ENCODE peak calls at places on chromosome 18, in five cellular contexts. N, Q, Y, D and T are unnamed samples.

GRCh38 chr18:74520096-74520833 is 14.0 kb upstream of the CNDP1 start:
- DNase-seq in N (no peak), Q (no peak), Y (no peak), D (no peak), T (no peak)

GRCh38 chr18:31513189-31513907 is 15.4 kb downstream of the DSG2 start:
- DNase-seq in N (no peak), Q (no peak), Y (peak), D (peak), T (no peak)

GRCh38 chr18:61546598-61546997 is 213.4 kb downstream of the CDH20 start:
- DNase-seq in N (no peak), Q (no peak), Y (no peak), D (no peak), T (no peak)

GRCh38 chr18:6920099-6920955 is 190.8 kb downstream of the ARHGAP28 start:
- DNase-seq in N (peak), Q (peak), Y (peak), D (peak), T (peak)

GRCh38 chr18:46373131-46373530 is 268.9 kb downstream of the HAUS1 start:
- DNase-seq in N (no peak), Q (no peak), Y (no peak), D (no peak), T (no peak)

GRCh38 chr18:3595282-3596273 is 145.6 kb downstream of the TGIF1 start:
- DNase-seq in N (no peak), Q (peak), Y (peak), D (peak), T (no peak)

GRCh38 chr18:76467371-76468190 is 27.5 kb downstream of the ZNF516 start:
- DNase-seq in N (no peak), Q (no peak), Y (no peak), D (no peak), T (no peak)

GRCh38 chr18:38563396-38563980 is 997.9 kb upstream of the CELF4 start:
- DNase-seq in N (no peak), Q (no peak), Y (no peak), D (no peak), T (no peak)

GRCh38 chr18:49045585-49045984 is 94.8 kb upstream of the SMAD7 start:
- DNase-seq in N (no peak), Q (no peak), Y (no peak), D (no peak), T (peak)

GRCh38 chr18:48217306-48218250 is 191.6 kb downstream of the ZBTB7C start:
- DNase-seq in N (no peak), Q (no peak), Y (no peak), D (no peak), T (no peak)

GRCh38 chr18:59540819-59541218 is 156.4 kb downstream of the CCBE1 start:
- DNase-seq in N (no peak), Q (no peak), Y (no peak), D (no peak), T (no peak)

GRCh38 chr18:60987963-60988362 is 345.3 kb upstream of the CDH20 start:
- DNase-seq in N (no peak), Q (no peak), Y (no peak), D (no peak), T (no peak)

GRCh38 chr18:48547456-48548403 is 8.9 kb downstream of the CTIF start:
- DNase-seq in N (no peak), Q (peak), Y (no peak), D (peak), T (peak)

GRCh38 chr18:12975488-12975887 is 15.7 kb upstream of the CEP192 start:
- DNase-seq in N (no peak), Q (no peak), Y (no peak), D (no peak), T (no peak)

GRCh38 chr18:39453882-39454281 is 1888.3 kb upstream of the CELF4 start:
- DNase-seq in N (no peak), Q (no peak), Y (peak), D (peak), T (no peak)

GRCh38 chr18:41647914-41648313 is 307.1 kb upstream of the PIK3C3 start:
- DNase-seq in N (no peak), Q (no peak), Y (no peak), D (no peak), T (no peak)

GRCh38 chr18:79924814-79925655 is 26.4 kb downstream of the SLC66A2 start:
- DNase-seq in N (no peak), Q (peak), Y (no peak), D (no peak), T (no peak)

GRCh38 chr18:7272268-7273049 is 41.6 kb downstream of the LRRC30 start:
- DNase-seq in N (peak), Q (peak), Y (peak), D (peak), T (peak)

GRCh38 chr18:46868171-46868921 is 49.0 kb downstream of the PIAS2 start:
- DNase-seq in N (no peak), Q (no peak), Y (no peak), D (peak), T (peak)

GRCh38 chr18:58887613-58887963 is 22.9 kb downstream of the ZNF532 start:
- DNase-seq in N (no peak), Q (peak), Y (peak), D (no peak), T (no peak)

GRCh38 chr18:58525517-58525916 is 103.4 kb downstream of the ALPK2 start:
- DNase-seq in N (no peak), Q (no peak), Y (no peak), D (no peak), T (no peak)

GRCh38 chr18:24875761-24876160 is 415.3 kb downstream of the HRH4 start:
- DNase-seq in N (no peak), Q (no peak), Y (no peak), D (no peak), T (no peak)

GRCh38 chr18:48445540-48445939 is 36.4 kb upstream of the ZBTB7C start:
- DNase-seq in N (peak), Q (peak), Y (peak), D (peak), T (peak)

GRCh38 chr18:3851159-3851558 is 401.2 kb downstream of the TGIF1 start:
- DNase-seq in N (no peak), Q (no peak), Y (no peak), D (no peak), T (no peak)